ENCODE peak calls at places on chromosome X, in five cellular contexts. O is osteocyte, P is amniotic epithelial cell, V is NCI-H1105 treated with DMSO at 0.1 percent for 48 hours, H is M059J. Q is an unnamed sample.

GRCh38 chrX:136268051-136269048 is 17.1 kb upstream of the MAP7D3 start:
- DNase-seq in V (peak; percentile 47), H (peak; percentile 65), P (peak; percentile 12), O (no peak), Q (peak; percentile 27)

GRCh38 chrX:130746709-130747347 is 156.2 kb downstream of the ENOX2 start:
- DNase-seq in P (peak; percentile 42), V (no peak), H (no peak), O (no peak), Q (no peak)

GRCh38 chrX:124573458-124573857 is 227.1 kb downstream of the SH2D1A start:
- DNase-seq in H (no peak), O (no peak), V (no peak), P (peak; percentile 92), Q (no peak)

GRCh38 chrX:47078129-47079043 is at the start of gene RGN:
- DNase-seq in H (no peak), V (no peak), P (no peak), O (no peak), Q (no peak)

GRCh38 chrX:10576777-10577444 is 43.5 kb downstream of the MID1 start:
- DNase-seq in O (no peak), P (no peak), V (no peak), H (no peak), Q (no peak)

GRCh38 chrX:53287493-53288138 is 6.2 kb upstream of the IQSEC2 start:
- DNase-seq in P (peak; percentile 24), O (no peak), V (peak; percentile 63), H (peak; percentile 93), Q (no peak)

GRCh38 chrX:70525733-70526132 is 81.1 kb downstream of the DLG3 start:
- DNase-seq in O (no peak), H (no peak), P (no peak), V (no peak), Q (no peak)

GRCh38 chrX:12794654-12795053 is 3.4 kb downstream of the PRPS2 start:
- DNase-seq in P (peak; percentile 84), H (peak; percentile 16), O (no peak), V (no peak), Q (no peak)

GRCh38 chrX:65652098-65652497 is 15.4 kb upstream of the MSN start:
- DNase-seq in P (no peak), V (no peak), O (no peak), H (peak; percentile 50), Q (no peak)

GRCh38 chrX:122269243-122269781 is 914.8 kb upstream of the GRIA3 start:
- DNase-seq in P (peak; percentile 0), V (no peak), O (no peak), H (no peak), Q (no peak)

GRCh38 chrX:140157611-140158010 is 192.3 kb upstream of the CXorf66 start:
- DNase-seq in O (no peak), P (peak; percentile 93), V (no peak), H (peak; percentile 80), Q (no peak)

GRCh38 chrX:27893211-27893610 is 85.4 kb downstream of the MAGEB10 start:
- DNase-seq in V (no peak), H (no peak), P (no peak), O (no peak), Q (no peak)

GRCh38 chrX:56618250-56618649 is 54.8 kb downstream of the UBQLN2 start:
- DNase-seq in H (no peak), P (no peak), O (no peak), V (no peak), Q (no peak)

GRCh38 chrX:17500145-17500579 is 125.2 kb downstream of the NHS start:
- DNase-seq in O (no peak), P (no peak), V (no peak), H (peak; percentile 64), Q (no peak)

GRCh38 chrX:107826286-107827136 is 845 bp downstream of the MID2 start:
- DNase-seq in V (peak; percentile 35), H (peak; percentile 56), P (peak; percentile 61), O (peak; percentile 86), Q (no peak)

GRCh38 chrX:140057001-140057411 is 91.7 kb upstream of the CXorf66 start:
- DNase-seq in P (peak; percentile 56), V (peak; percentile 73), O (no peak), H (peak; percentile 72), Q (peak; percentile 2)

GRCh38 chrX:724256-724655 is 93.7 kb downstream of the SHOX start:
- DNase-seq in H (no peak), P (peak; percentile 4), V (no peak), O (no peak), Q (no peak)

GRCh38 chrX:151977009-151977408 is 2.5 kb upstream of the GABRE start:
- DNase-seq in V (no peak), H (peak; percentile 63), P (no peak), O (no peak), Q (no peak)

GRCh38 chrX:13380230-13380629 is 60.4 kb upstream of the ATXN3L start:
- DNase-seq in V (no peak), P (peak; percentile 48), H (peak; percentile 52), O (no peak), Q (no peak)

GRCh38 chrX:10569946-10570345 is 50.4 kb downstream of the MID1 start:
- DNase-seq in O (no peak), P (peak; percentile 66), H (no peak), V (no peak), Q (no peak)

GRCh38 chrX:22134681-22135080 is 102.6 kb downstream of the PHEX start:
- DNase-seq in V (no peak), P (peak; percentile 72), O (no peak), H (peak; percentile 91), Q (peak; percentile 95)